ENCODE peak calls at places on chromosome 18, in ten cellular contexts. Y, Q, M, R, G, S, K, O, B and Z are unnamed samples.

GRCh38 chr18:25164837-25165791 is 186.9 kb downstream of the ZNF521 start:
- DNase-seq in Y (no peak), Q (no peak), M (no peak), R (no peak), G (no peak), S (peak; percentile 44), K (no peak), O (peak; percentile 4), B (no peak), Z (no peak)

GRCh38 chr18:22219568-22220355 is 50.4 kb downstream of the GATA6 start:
- DNase-seq in Y (no peak), Q (no peak), M (no peak), R (peak; percentile 21), G (no peak), S (no peak), K (no peak), O (no peak), B (no peak), Z (no peak)

GRCh38 chr18:55446996-55447671 is 140.9 kb downstream of the TCF4 start:
- DNase-seq in Y (peak; percentile 81), Q (no peak), M (no peak), R (no peak), G (no peak), S (no peak), K (no peak), O (no peak), B (no peak), Z (no peak)

GRCh38 chr18:25144835-25145234 is 207.1 kb downstream of the ZNF521 start:
- DNase-seq in Y (no peak), Q (no peak), M (no peak), R (no peak), G (no peak), S (peak; percentile 12), K (no peak), O (no peak), B (no peak), Z (no peak)

GRCh38 chr18:50610349-50610748 is 50.5 kb downstream of the MAPK4 start:
- DNase-seq in Y (no peak), Q (no peak), M (no peak), R (peak; percentile 26), G (no peak), S (no peak), K (no peak), O (no peak), B (no peak), Z (no peak)

GRCh38 chr18:62716679-62717058 is 1.3 kb downstream of the PHLPP1 start:
- DNase-seq in Y (peak; percentile 34), Q (no peak), M (no peak), R (peak; percentile 66), G (no peak), S (no peak), K (peak; percentile 69), O (peak; percentile 78), B (peak; percentile 68), Z (no peak)

GRCh38 chr18:9109523-9109922 is 7.0 kb downstream of the NDUFV2 start:
- DNase-seq in Y (no peak), Q (no peak), M (no peak), R (no peak), G (no peak), S (no peak), K (no peak), O (no peak), B (no peak), Z (no peak)

GRCh38 chr18:23876921-23877320 is 137.6 kb upstream of the TTC39C start:
- DNase-seq in Y (no peak), Q (no peak), M (no peak), R (no peak), G (no peak), S (no peak), K (no peak), O (no peak), B (no peak), Z (no peak)

GRCh38 chr18:2602844-2603243 is 31.5 kb downstream of the NDC80 start:
- DNase-seq in Y (no peak), Q (no peak), M (no peak), R (no peak), G (no peak), S (no peak), K (no peak), O (no peak), B (no peak), Z (no peak)

GRCh38 chr18:31610841-31611240 is 19.2 kb downstream of the TTR start:
- DNase-seq in Y (peak; percentile 17), Q (no peak), M (no peak), R (peak; percentile 63), G (no peak), S (no peak), K (no peak), O (peak; percentile 74), B (no peak), Z (no peak)

GRCh38 chr18:69158949-69159348 is 241.7 kb upstream of the DOK6 start:
- DNase-seq in Y (no peak), Q (no peak), M (no peak), R (no peak), G (no peak), S (no peak), K (no peak), O (no peak), B (no peak), Z (no peak)

GRCh38 chr18:59952283-59953007 is 52.6 kb downstream of the PMAIP1 start:
- DNase-seq in Y (no peak), Q (no peak), M (no peak), R (no peak), G (no peak), S (no peak), K (no peak), O (no peak), B (no peak), Z (no peak)

GRCh38 chr18:64409511-64409910 is 260.6 kb upstream of the LINC00305 start:
- DNase-seq in Y (peak; percentile 33), Q (no peak), M (no peak), R (no peak), G (no peak), S (no peak), K (no peak), O (peak; percentile 56), B (no peak), Z (no peak)

GRCh38 chr18:26540041-26540628 is 8.2 kb downstream of the KCTD1 start:
- DNase-seq in Y (no peak), Q (no peak), M (no peak), R (no peak), G (peak; percentile 65), S (peak; percentile 73), K (no peak), O (no peak), B (no peak), Z (no peak)

GRCh38 chr18:75280427-75281280 is 70.1 kb downstream of the TSHZ1 start:
- DNase-seq in Y (no peak), Q (no peak), M (no peak), R (no peak), G (no peak), S (no peak), K (no peak), O (no peak), B (no peak), Z (no peak)

GRCh38 chr18:6373187-6373586 is 41.5 kb downstream of the L3MBTL4 start:
- DNase-seq in Y (no peak), Q (no peak), M (no peak), R (no peak), G (no peak), S (no peak), K (no peak), O (no peak), B (no peak), Z (no peak)

GRCh38 chr18:6368017-6368416 is 46.7 kb downstream of the L3MBTL4 start:
- DNase-seq in Y (no peak), Q (no peak), M (no peak), R (no peak), G (no peak), S (no peak), K (no peak), O (no peak), B (no peak), Z (no peak)

GRCh38 chr18:6370410-6370809 is 44.3 kb downstream of the L3MBTL4 start:
- DNase-seq in Y (no peak), Q (no peak), M (no peak), R (no peak), G (no peak), S (no peak), K (peak; percentile 16), O (no peak), B (no peak), Z (no peak)

GRCh38 chr18:6374340-6374739 is 40.4 kb downstream of the L3MBTL4 start:
- DNase-seq in Y (no peak), Q (no peak), M (no peak), R (no peak), G (no peak), S (no peak), K (no peak), O (no peak), B (no peak), Z (no peak)

GRCh38 chr18:6370886-6371635 is 43.6 kb downstream of the L3MBTL4 start:
- DNase-seq in Y (no peak), Q (no peak), M (peak; percentile 56), R (no peak), G (no peak), S (no peak), K (peak; percentile 40), O (peak; percentile 41), B (no peak), Z (no peak)
- TF ChIP-seq CTCF in Y (no peak), Q (no peak), M (no peak), R (no peak), G (no peak), S (no peak), K (no peak), O (no peak), B (no peak), Z (no peak)

GRCh38 chr18:48396561-48396960 is 12.6 kb downstream of the ZBTB7C start:
- DNase-seq in Y (no peak), Q (no peak), M (no peak), R (no peak), G (no peak), S (no peak), K (no peak), O (no peak), B (no peak), Z (no peak)
- TF ChIP-seq CTCF in Y (no peak), Q (no peak), M (no peak), R (no peak), G (no peak), S (no peak), K (no peak), O (no peak), B (no peak), Z (no peak)

GRCh38 chr18:70172225-70172624 is 33.3 kb downstream of the RTTN start:
- DNase-seq in Y (no peak), Q (no peak), M (no peak), R (no peak), G (no peak), S (no peak), K (no peak), O (no peak), B (no peak), Z (no peak)
- TF ChIP-seq CTCF in Y (peak; percentile 23), Q (peak; percentile 51), M (no peak), R (no peak), G (peak; percentile 67), S (peak; percentile 14), K (no peak), O (peak; percentile 53), B (no peak), Z (no peak)

DNA sequence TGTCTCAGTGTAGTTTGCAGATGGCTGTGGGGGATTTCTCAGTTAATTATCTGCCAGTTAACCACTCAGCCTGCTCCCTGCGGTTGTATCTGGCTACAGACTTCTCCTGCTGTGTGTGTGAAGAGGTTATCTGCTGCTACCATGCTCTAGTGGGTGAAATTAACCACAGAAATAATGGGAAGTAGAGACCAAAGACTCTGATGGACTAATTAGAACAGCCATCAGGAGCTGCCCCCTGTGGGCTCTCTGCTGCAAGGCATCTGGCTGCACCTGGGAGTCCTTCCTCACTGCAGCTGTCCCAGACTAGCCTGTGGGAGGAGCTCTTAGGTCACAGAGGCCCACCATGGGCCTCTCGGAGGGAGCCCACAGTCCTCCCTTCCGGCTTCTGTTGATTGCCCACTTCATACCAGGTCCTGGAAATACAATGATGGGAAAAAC is 66.6 kb downstream of the CTIF start:
- DNase-seq in Y (peak; percentile 52), Q (no peak), M (no peak), R (peak; percentile 71), G (no peak), S (no peak), K (no peak), O (peak; percentile 33), B (no peak), Z (no peak)
- TF ChIP-seq CTCF in Y (peak; percentile 72), Q (no peak), M (no peak), R (no peak), G (peak; percentile 43), S (peak; percentile 34), K (no peak), O (peak; percentile 29), B (no peak), Z (no peak)